ENCODE peak calls at places on chromosomes 11 and 22, in six cellular contexts. P, Y, T, M, G and N are unnamed samples.

GRCh38 chr11:119305556-119306372 is 11.2 kb downstream of the MCAM start:
- ATAC-seq in P (peak), Y (no peak), T (no peak), M (no peak), G (no peak), N (no peak)

GRCh38 chr22:31279821-31280496 is 12.3 kb downstream of the PIK3IP1 start:
- ATAC-seq in P (no peak), Y (no peak), T (no peak), M (no peak), G (peak), N (no peak)

GRCh38 chr11:122772945-122773344 is 65.4 kb upstream of the CRTAM start:
- ATAC-seq in P (no peak), Y (no peak), T (peak), M (no peak), G (no peak), N (no peak)

GRCh38 chr11:64073542-64073941 is 37.8 kb downstream of the FLRT1 start:
- ATAC-seq in P (no peak), Y (no peak), T (no peak), M (no peak), G (no peak), N (no peak)

GRCh38 chr11:8097062-8097814 is 16.2 kb downstream of the TUB start:
- ATAC-seq in P (no peak), Y (no peak), T (no peak), M (no peak), G (no peak), N (no peak)

GRCh38 chr11:36313750-36314500 is 17.8 kb downstream of the PRR5L start:
- ATAC-seq in P (no peak), Y (no peak), T (no peak), M (no peak), G (no peak), N (no peak)

GRCh38 chr11:86288776-86289507 is 13.1 kb upstream of the HIKESHI start:
- ATAC-seq in P (no peak), Y (peak), T (no peak), M (no peak), G (no peak), N (no peak)

GRCh38 chr11:126101241-126101929 is 38.7 kb upstream of the CDON start:
- ATAC-seq in P (no peak), Y (no peak), T (no peak), M (no peak), G (no peak), N (no peak)

GRCh38 chr11:68847395-68847794 is 5.7 kb upstream of the CPT1A start:
- ATAC-seq in P (no peak), Y (no peak), T (no peak), M (no peak), G (no peak), N (no peak)

GRCh38 chr11:85694385-85694980 is 8.5 kb upstream of the CCDC89 start:
- ATAC-seq in P (peak), Y (no peak), T (peak), M (no peak), G (peak), N (no peak)

GRCh38 chr11:109971184-109971523 is 122.0 kb upstream of the ZC3H12C start:
- ATAC-seq in P (no peak), Y (peak), T (no peak), M (peak), G (no peak), N (no peak)

GRCh38 chr22:46517255-46517761 is 20.1 kb downstream of the CELSR1 start:
- ATAC-seq in P (no peak), Y (no peak), T (no peak), M (no peak), G (no peak), N (peak)

GRCh38 chr11:17476317-17477083 is at the start of gene ABCC8:
- ATAC-seq in P (no peak), Y (no peak), T (peak), M (peak), G (no peak), N (no peak)

GRCh38 chr11:134757633-134758032 is 345.6 kb upstream of the B3GAT1 start:
- ATAC-seq in P (no peak), Y (no peak), T (no peak), M (no peak), G (no peak), N (no peak)

GRCh38 chr11:7444582-7444981 is 40.7 kb upstream of the OLFML1 start:
- ATAC-seq in P (no peak), Y (no peak), T (no peak), M (no peak), G (no peak), N (no peak)

GRCh38 chr11:34619062-34619516 is 1.8 kb upstream of the EHF start:
- ATAC-seq in P (no peak), Y (no peak), T (no peak), M (no peak), G (no peak), N (no peak)

GRCh38 chr22:28123989-28124766 is 205.1 kb upstream of the PITPNB start:
- ATAC-seq in P (no peak), Y (no peak), T (no peak), M (no peak), G (no peak), N (no peak)

GRCh38 chr22:40521046-40521445 is 115.5 kb downstream of the MRTFA start:
- ATAC-seq in P (no peak), Y (no peak), T (no peak), M (no peak), G (no peak), N (no peak)

GRCh38 chr22:16824718-16825687 is at the start of gene XKR3:
- ATAC-seq in P (peak), Y (peak), T (peak), M (no peak), G (no peak), N (peak)

GRCh38 chr11:68424981-68425865 is 35.3 kb upstream of the PPP6R3 start:
- ATAC-seq in P (no peak), Y (no peak), T (no peak), M (no peak), G (no peak), N (no peak)

GRCh38 chr22:22210375-22210774 is 34.2 kb upstream of the VPREB1 start:
- ATAC-seq in P (peak), Y (peak), T (no peak), M (no peak), G (no peak), N (no peak)

GRCh38 chr22:19229600-19229999 is 51.1 kb upstream of the SLC25A1 start:
- ATAC-seq in P (no peak), Y (no peak), T (no peak), M (no peak), G (no peak), N (no peak)

GRCh38 chr11:69374110-69374981 is 80.4 kb downstream of the MYEOV start:
- ATAC-seq in P (no peak), Y (no peak), T (no peak), M (no peak), G (peak), N (no peak)

GRCh38 chr11:75334976-75335375 is 16.5 kb downstream of the ARRB1 start:
- ATAC-seq in P (no peak), Y (no peak), T (no peak), M (peak), G (no peak), N (no peak)

GRCh38 chr11:2447253-2447950 is 2.6 kb downstream of the KCNQ1 start:
- ATAC-seq in P (no peak), Y (no peak), T (no peak), M (no peak), G (no peak), N (no peak)